ENCODE peak calls at places on chromosomes 1 and 21, in eight cellular contexts. E is GM10248, W is astrocyte of the cerebellum, Y is dorsolateral prefrontal cortex, U is GM12865, G is AG09309, O is GM13977, H is lower leg skin. S is an unnamed sample.

GRCh38 chr1:43611950-43612349 is 38.0 kb upstream of the KDM4A start:
- DNase-seq in E (no peak), W (no peak), Y (no peak), U (no peak), G (no peak), O (no peak), H (no peak), S (no peak)

GRCh38 chr21:39518055-39518844 is 66.5 kb downstream of the SH3BGR start:
- DNase-seq in E (peak; percentile 79), W (peak; percentile 16), Y (no peak), U (peak; percentile 74), G (peak; percentile 4), O (peak; percentile 76), H (no peak), S (peak; percentile 78)

GRCh38 chr1:42152119-42152518 is 1.1 kb upstream of the GUCA2B start:
- DNase-seq in E (no peak), W (no peak), Y (no peak), U (no peak), G (no peak), O (no peak), H (no peak), S (no peak)

GRCh38 chr1:166808959-166809358 is 30.3 kb upstream of the POGK start:
- DNase-seq in E (no peak), W (no peak), Y (no peak), U (no peak), G (no peak), O (no peak), H (no peak), S (no peak)

GRCh38 chr1:156497078-156497742 is 3.4 kb downstream of the MEF2D start:
- DNase-seq in E (no peak), W (no peak), Y (no peak), U (no peak), G (no peak), O (no peak), H (no peak), S (no peak)

GRCh38 chr1:58874757-58875755 is 91.2 kb upstream of the JUN start:
- DNase-seq in E (no peak), W (peak; percentile 70), Y (peak; percentile 68), U (no peak), G (no peak), O (no peak), H (peak; percentile 31), S (no peak)

GRCh38 chr1:206002833-206003532 is at the start of gene RAB7B:
- DNase-seq in E (no peak), W (no peak), Y (no peak), U (no peak), G (no peak), O (no peak), H (peak; percentile 83), S (no peak)

GRCh38 chr1:113975211-113975895 is 3.9 kb upstream of the OLFML3 start:
- DNase-seq in E (no peak), W (no peak), Y (no peak), U (no peak), G (no peak), O (peak; percentile 31), H (no peak), S (no peak)

GRCh38 chr1:146012703-146013565 is 8.6 kb downstream of the HJV start:
- DNase-seq in E (peak; percentile 65), W (peak; percentile 77), Y (no peak), U (peak; percentile 73), G (peak; percentile 62), O (peak; percentile 71), H (no peak), S (peak; percentile 72)

GRCh38 chr1:182617075-182617429 is 12.9 kb upstream of the RGS16 start:
- DNase-seq in E (no peak), W (no peak), Y (no peak), U (no peak), G (no peak), O (no peak), H (no peak), S (no peak)

GRCh38 chr21:33238565-33239255 is 9.0 kb downstream of the IFNAR2 start:
- DNase-seq in E (peak; percentile 70), W (no peak), Y (no peak), U (peak; percentile 89), G (no peak), O (peak; percentile 74), H (no peak), S (peak; percentile 69)

GRCh38 chr21:20618878-20619277 is 379.3 kb upstream of the NCAM2 start:
- DNase-seq in E (no peak), W (no peak), Y (no peak), U (no peak), G (no peak), O (no peak), H (no peak), S (no peak)

GRCh38 chr21:44800103-44800502 is 1.5 kb downstream of the UBE2G2 start:
- DNase-seq in E (no peak), W (no peak), Y (no peak), U (peak; percentile 33), G (no peak), O (no peak), H (no peak), S (no peak)

GRCh38 chr21:46253610-46254124 is 25.1 kb upstream of the LSS start:
- DNase-seq in E (peak; percentile 47), W (no peak), Y (no peak), U (peak; percentile 85), G (no peak), O (no peak), H (no peak), S (peak; percentile 62)

GRCh38 chr1:168396940-168397680 is 116.4 kb downstream of the TBX19 start:
- DNase-seq in E (no peak), W (no peak), Y (no peak), U (no peak), G (no peak), O (no peak), H (no peak), S (no peak)

GRCh38 chr1:99728494-99729235 is 37.8 kb downstream of the FRRS1 start:
- DNase-seq in E (no peak), W (no peak), Y (no peak), U (no peak), G (no peak), O (no peak), H (no peak), S (no peak)

GRCh38 chr1:153941826-153942725 is 4.4 kb downstream of the DENND4B start:
- DNase-seq in E (no peak), W (no peak), Y (no peak), U (no peak), G (no peak), O (no peak), H (no peak), S (no peak)

GRCh38 chr1:68213843-68214242 is 18.5 kb downstream of the WLS start:
- DNase-seq in E (no peak), W (no peak), Y (no peak), U (no peak), G (no peak), O (no peak), H (peak; percentile 83), S (no peak)

GRCh38 chr1:7670334-7671145 is 100.6 kb upstream of the VAMP3 start:
- DNase-seq in E (no peak), W (no peak), Y (no peak), U (no peak), G (no peak), O (no peak), H (no peak), S (no peak)

GRCh38 chr1:229046251-229046853 is 224.6 kb upstream of the RAB4A start:
- DNase-seq in E (no peak), W (no peak), Y (no peak), U (no peak), G (no peak), O (no peak), H (no peak), S (no peak)

GRCh38 chr1:92960395-92961130 is 699 bp downstream of the DIPK1A start:
- DNase-seq in E (peak; percentile 73), W (peak; percentile 60), Y (peak; percentile 70), U (peak; percentile 91), G (peak; percentile 64), O (peak; percentile 73), H (peak; percentile 63), S (peak; percentile 78)
- TF ChIP-seq CTCF in E (peak; percentile 77), W (peak; percentile 75), Y (peak; percentile 75), U (peak; percentile 68), G (peak; percentile 78), O (peak; percentile 75), H (no peak), S (peak; percentile 79)

DNA sequence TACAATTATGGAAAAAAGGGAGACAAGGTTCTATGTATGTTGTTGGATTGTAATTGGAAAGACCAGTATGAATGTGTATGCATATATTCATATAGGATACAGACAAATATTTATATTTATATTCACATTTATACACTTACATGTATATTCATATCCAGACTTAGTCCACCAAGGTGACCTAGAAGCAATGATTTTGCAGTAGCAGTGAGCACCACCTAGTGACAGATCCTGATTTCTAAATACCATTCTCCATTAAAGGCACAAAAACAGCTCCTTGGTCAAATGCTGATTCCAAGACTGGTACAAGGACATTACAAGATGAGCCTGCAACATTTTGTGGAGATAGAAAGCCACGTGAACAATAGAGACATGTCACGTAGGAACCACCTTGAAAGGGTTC is 153.4 kb downstream of the SDCCAG8 start:
- DNase-seq in E (no peak), W (no peak), Y (no peak), U (peak; percentile 32), G (no peak), O (no peak), H (no peak), S (no peak)
- TF ChIP-seq CTCF in E (peak; percentile 35), W (no peak), Y (no peak), U (peak; percentile 24), G (peak; percentile 15), O (peak; percentile 42), H (no peak), S (no peak)

DNA sequence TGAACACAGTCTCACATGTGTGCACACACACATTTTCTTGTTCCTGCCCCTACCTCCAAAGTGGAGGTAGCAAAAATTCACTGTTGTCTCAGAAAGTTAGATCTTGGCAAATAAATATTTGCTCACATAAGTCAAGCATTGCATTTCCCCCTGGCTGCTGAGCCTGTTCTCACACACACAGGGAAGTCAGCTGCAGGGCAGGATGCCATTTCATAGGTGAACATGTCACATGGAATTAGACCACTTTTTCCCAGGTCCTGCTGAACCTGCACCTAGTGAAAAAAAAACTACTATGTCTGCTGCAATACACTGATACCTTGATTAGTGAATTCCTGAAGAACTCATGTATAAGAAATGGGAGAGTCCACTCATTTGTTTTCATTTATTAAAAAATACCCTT is 5.3 kb upstream of the CD55 start:
- DNase-seq in E (no peak), W (no peak), Y (no peak), U (no peak), G (no peak), O (no peak), H (no peak), S (no peak)
- TF ChIP-seq CTCF in E (no peak), W (no peak), Y (no peak), U (no peak), G (no peak), O (no peak), H (no peak), S (no peak)

DNA sequence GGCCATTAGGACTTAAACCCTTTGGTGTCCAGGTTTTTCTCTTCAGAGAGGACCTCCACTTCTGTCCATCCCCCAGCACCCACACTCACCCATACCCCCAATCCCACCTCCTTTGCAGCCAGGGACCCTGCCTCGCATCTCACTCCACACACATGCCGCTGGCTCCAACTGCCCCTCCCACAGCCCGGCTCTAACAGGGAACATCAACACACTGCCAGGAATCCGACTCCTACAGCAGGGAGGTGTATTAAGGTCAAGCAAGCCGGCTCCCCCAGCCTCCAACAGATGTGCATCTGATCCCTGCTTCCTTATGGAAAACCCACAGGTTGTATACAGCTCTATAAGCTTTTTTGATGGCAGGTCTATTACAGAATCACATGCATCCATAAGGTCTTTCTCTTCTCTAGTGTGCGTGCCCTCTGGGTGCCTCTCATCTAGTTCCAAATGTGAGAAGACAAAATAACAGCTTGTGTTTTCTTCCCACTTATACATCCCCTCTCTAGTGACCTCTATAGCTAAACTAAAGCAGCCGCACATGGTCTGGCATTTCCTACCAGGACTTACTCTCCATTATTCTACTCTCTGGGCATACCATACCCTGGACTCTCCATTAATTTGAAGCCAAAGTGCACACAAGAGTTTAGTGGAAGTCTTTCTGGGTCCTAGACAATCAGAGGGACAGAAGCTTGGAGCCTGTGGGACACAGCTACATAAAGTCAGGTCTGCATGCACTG is 16.3 kb downstream of the PIK3C2B start:
- DNase-seq in E (peak; percentile 9), W (no peak), Y (no peak), U (no peak), G (no peak), O (no peak), H (no peak), S (no peak)
- TF ChIP-seq CTCF in E (no peak), W (no peak), Y (no peak), U (no peak), G (no peak), O (no peak), H (no peak), S (no peak)